ENCODE peak calls at places on chromosomes 12 and 14, in ten cellular contexts. One of them, this sample, is unnamed.
A peak's percentile ranks its signal among the peaks of the same experiment; 100 is the strongest.

GRCh38 chr14:32588448-32589320 is 259.6 kb downstream of the AKAP6 start:
- DNase-seq in transverse colon: no peak
- DNase-seq in HCT116: peak; percentile 16
- DNase-seq in prostate gland: no peak
- DNase-seq in HepG2: peak; percentile 43
- DNase-seq in sigmoid colon: no peak
- DNase-seq in stomach: no peak
- DNase-seq in breast epithelium: no peak
- DNase-seq in SK-N-MC: peak; percentile 16
- DNase-seq in H1: no peak
- DNase-seq in this sample: no peak

GRCh38 chr14:94161087-94161486 is 13.0 kb upstream of the PPP4R4 start:
- DNase-seq in prostate gland: no peak
- DNase-seq in HepG2: no peak
- DNase-seq in HCT116: no peak
- DNase-seq in H1: no peak
- DNase-seq in SK-N-MC: no peak
- DNase-seq in breast epithelium: no peak
- DNase-seq in sigmoid colon: no peak
- DNase-seq in transverse colon: no peak
- DNase-seq in stomach: no peak
- DNase-seq in this sample: no peak

GRCh38 chr14:58918066-58918465 is 270.4 kb upstream of the DAAM1 start:
- DNase-seq in HCT116: no peak
- DNase-seq in breast epithelium: no peak
- DNase-seq in SK-N-MC: no peak
- DNase-seq in sigmoid colon: no peak
- DNase-seq in HepG2: no peak
- DNase-seq in H1: no peak
- DNase-seq in transverse colon: no peak
- DNase-seq in prostate gland: no peak
- DNase-seq in stomach: no peak
- DNase-seq in this sample: no peak

GRCh38 chr14:75518625-75519024 is 3.6 kb upstream of the BATF start:
- DNase-seq in prostate gland: no peak
- DNase-seq in HCT116: peak; percentile 12
- DNase-seq in stomach: no peak
- DNase-seq in transverse colon: no peak
- DNase-seq in breast epithelium: no peak
- DNase-seq in H1: no peak
- DNase-seq in SK-N-MC: no peak
- DNase-seq in HepG2: peak; percentile 41
- DNase-seq in sigmoid colon: no peak
- DNase-seq in this sample: no peak

GRCh38 chr12:101619868-101620761 is 25.3 kb downstream of the MYBPC1 start:
- DNase-seq in HepG2: no peak
- DNase-seq in sigmoid colon: no peak
- DNase-seq in SK-N-MC: no peak
- DNase-seq in HCT116: no peak
- DNase-seq in breast epithelium: no peak
- DNase-seq in H1: no peak
- DNase-seq in prostate gland: peak; percentile 70
- DNase-seq in transverse colon: peak; percentile 47
- DNase-seq in stomach: peak; percentile 67
- DNase-seq in this sample: no peak

GRCh38 chr12:41769810-41770209 is 374.9 kb downstream of the GXYLT1 start:
- DNase-seq in breast epithelium: no peak
- DNase-seq in SK-N-MC: no peak
- DNase-seq in transverse colon: no peak
- DNase-seq in HepG2: no peak
- DNase-seq in stomach: no peak
- DNase-seq in HCT116: no peak
- DNase-seq in prostate gland: no peak
- DNase-seq in H1: no peak
- DNase-seq in sigmoid colon: no peak
- DNase-seq in this sample: no peak

GRCh38 chr12:74412607-74413230 is 124.9 kb upstream of the ATXN7L3B start:
- DNase-seq in breast epithelium: no peak
- DNase-seq in stomach: no peak
- DNase-seq in HepG2: peak; percentile 10
- DNase-seq in prostate gland: no peak
- DNase-seq in transverse colon: no peak
- DNase-seq in sigmoid colon: no peak
- DNase-seq in H1: no peak
- DNase-seq in HCT116: peak; percentile 28
- DNase-seq in SK-N-MC: peak; percentile 51
- DNase-seq in this sample: no peak

GRCh38 chr12:68331500-68331868 is 678 bp downstream of the MDM1 start:
- DNase-seq in SK-N-MC: no peak
- DNase-seq in prostate gland: no peak
- DNase-seq in HCT116: no peak
- DNase-seq in breast epithelium: no peak
- DNase-seq in HepG2: no peak
- DNase-seq in transverse colon: no peak
- DNase-seq in stomach: no peak
- DNase-seq in sigmoid colon: no peak
- DNase-seq in H1: no peak
- DNase-seq in this sample: no peak

GRCh38 chr14:79661762-79662161 is 549.5 kb downstream of the DIO2 start:
- DNase-seq in SK-N-MC: no peak
- DNase-seq in sigmoid colon: no peak
- DNase-seq in stomach: no peak
- DNase-seq in breast epithelium: no peak
- DNase-seq in H1: no peak
- DNase-seq in transverse colon: no peak
- DNase-seq in HepG2: no peak
- DNase-seq in prostate gland: no peak
- DNase-seq in HCT116: no peak
- DNase-seq in this sample: no peak

GRCh38 chr12:48857278-48857994 is 5.5 kb upstream of the DDX23 start:
- DNase-seq in sigmoid colon: no peak
- DNase-seq in H1: no peak
- DNase-seq in SK-N-MC: no peak
- DNase-seq in HepG2: no peak
- DNase-seq in prostate gland: no peak
- DNase-seq in stomach: no peak
- DNase-seq in transverse colon: no peak
- DNase-seq in breast epithelium: no peak
- DNase-seq in HCT116: no peak
- DNase-seq in this sample: no peak

GRCh38 chr14:99815696-99816095 is 22.5 kb downstream of the EML1 start:
- DNase-seq in H1: no peak
- DNase-seq in HepG2: no peak
- DNase-seq in SK-N-MC: no peak
- DNase-seq in transverse colon: no peak
- DNase-seq in HCT116: no peak
- DNase-seq in stomach: no peak
- DNase-seq in sigmoid colon: no peak
- DNase-seq in breast epithelium: no peak
- DNase-seq in prostate gland: no peak
- DNase-seq in this sample: no peak

GRCh38 chr12:50234347-50234746 is 49.0 kb downstream of the LIMA1 start:
- DNase-seq in stomach: peak; percentile 32
- DNase-seq in breast epithelium: no peak
- DNase-seq in SK-N-MC: no peak
- DNase-seq in HCT116: peak; percentile 72
- DNase-seq in H1: no peak
- DNase-seq in HepG2: no peak
- DNase-seq in sigmoid colon: no peak
- DNase-seq in prostate gland: no peak
- DNase-seq in transverse colon: peak; percentile 59
- DNase-seq in this sample: no peak

GRCh38 chr12:52521581-52522266 is 1.5 kb upstream of the KRT5 start:
- DNase-seq in SK-N-MC: no peak
- DNase-seq in HCT116: no peak
- DNase-seq in breast epithelium: no peak
- DNase-seq in H1: no peak
- DNase-seq in stomach: no peak
- DNase-seq in sigmoid colon: no peak
- DNase-seq in HepG2: no peak
- DNase-seq in prostate gland: no peak
- DNase-seq in transverse colon: no peak
- DNase-seq in this sample: no peak

GRCh38 chr12:47817272-47818006 is 2.3 kb downstream of the HDAC7 start:
- DNase-seq in sigmoid colon: peak; percentile 73
- DNase-seq in HepG2: peak; percentile 50
- DNase-seq in H1: no peak
- DNase-seq in prostate gland: no peak
- DNase-seq in transverse colon: no peak
- DNase-seq in stomach: no peak
- DNase-seq in SK-N-MC: no peak
- DNase-seq in HCT116: no peak
- DNase-seq in breast epithelium: no peak
- DNase-seq in this sample: no peak

GRCh38 chr14:51488569-51489220 is 163.0 kb upstream of the FRMD6 start:
- DNase-seq in transverse colon: no peak
- DNase-seq in breast epithelium: no peak
- DNase-seq in SK-N-MC: no peak
- DNase-seq in prostate gland: peak; percentile 63
- DNase-seq in sigmoid colon: no peak
- DNase-seq in stomach: no peak
- DNase-seq in HCT116: no peak
- DNase-seq in H1: no peak
- DNase-seq in HepG2: no peak
- DNase-seq in this sample: no peak

GRCh38 chr14:68365228-68365627 is 427.6 kb downstream of the ZFP36L1 start:
- DNase-seq in prostate gland: no peak
- DNase-seq in stomach: no peak
- DNase-seq in SK-N-MC: no peak
- DNase-seq in H1: no peak
- DNase-seq in HepG2: no peak
- DNase-seq in transverse colon: no peak
- DNase-seq in breast epithelium: no peak
- DNase-seq in sigmoid colon: no peak
- DNase-seq in HCT116: peak; percentile 8
- DNase-seq in this sample: no peak

GRCh38 chr12:122144885-122145284 is 29.1 kb downstream of the IL31 start:
- DNase-seq in stomach: no peak
- DNase-seq in breast epithelium: no peak
- DNase-seq in HepG2: no peak
- DNase-seq in sigmoid colon: no peak
- DNase-seq in HCT116: no peak
- DNase-seq in SK-N-MC: no peak
- DNase-seq in transverse colon: no peak
- DNase-seq in prostate gland: no peak
- DNase-seq in H1: no peak
- DNase-seq in this sample: no peak

GRCh38 chr14:105086833-105087307 is 21.6 kb upstream of the GPR132 start:
- DNase-seq in HCT116: peak; percentile 24
- DNase-seq in sigmoid colon: peak; percentile 89
- DNase-seq in SK-N-MC: no peak
- DNase-seq in stomach: peak; percentile 78
- DNase-seq in prostate gland: peak; percentile 66
- DNase-seq in transverse colon: peak; percentile 80
- DNase-seq in H1: peak; percentile 56
- DNase-seq in breast epithelium: peak; percentile 72
- DNase-seq in HepG2: peak; percentile 47
- DNase-seq in this sample: peak; percentile 82
- TF ChIP-seq POLR2AphosphoS5 in HCT116: no peak
- TF ChIP-seq POLR2AphosphoS5 in sigmoid colon: no peak
- TF ChIP-seq POLR2AphosphoS5 in SK-N-MC: no peak
- TF ChIP-seq POLR2AphosphoS5 in stomach: peak; percentile 5
- TF ChIP-seq POLR2AphosphoS5 in prostate gland: peak; percentile 22
- TF ChIP-seq POLR2AphosphoS5 in transverse colon: no peak
- TF ChIP-seq POLR2AphosphoS5 in H1: no peak
- TF ChIP-seq POLR2AphosphoS5 in breast epithelium: no peak
- TF ChIP-seq POLR2AphosphoS5 in HepG2: no peak
- TF ChIP-seq POLR2AphosphoS5 in this sample: no peak

GRCh38 chr12:111101003-111101402 is 180.6 kb upstream of the MYL2 start:
- DNase-seq in stomach: no peak
- DNase-seq in transverse colon: no peak
- DNase-seq in sigmoid colon: no peak
- DNase-seq in SK-N-MC: no peak
- DNase-seq in breast epithelium: no peak
- DNase-seq in HCT116: no peak
- DNase-seq in HepG2: no peak
- DNase-seq in prostate gland: no peak
- DNase-seq in H1: no peak
- DNase-seq in this sample: no peak
- H3K36me3 ChIP-seq in stomach: no peaks in the 10 kb centered on the region
- H3K36me3 ChIP-seq in transverse colon: no peaks in the 10 kb centered on the region
- H3K36me3 ChIP-seq in sigmoid colon: no peaks in the 10 kb centered on the region
- H3K36me3 ChIP-seq in SK-N-MC: no peaks in the 10 kb centered on the region
- H3K36me3 ChIP-seq in breast epithelium: no peaks in the 10 kb centered on the region
- H3K36me3 ChIP-seq in HCT116: no peaks in the 10 kb centered on the region
- H3K36me3 ChIP-seq in HepG2: no peaks in the 10 kb centered on the region
- H3K36me3 ChIP-seq in prostate gland: no peaks in the 10 kb centered on the region
- H3K36me3 ChIP-seq in H1: no peaks in the 10 kb centered on the region
- H3K36me3 ChIP-seq in this sample: no peaks in the 10 kb centered on the region

DNA sequence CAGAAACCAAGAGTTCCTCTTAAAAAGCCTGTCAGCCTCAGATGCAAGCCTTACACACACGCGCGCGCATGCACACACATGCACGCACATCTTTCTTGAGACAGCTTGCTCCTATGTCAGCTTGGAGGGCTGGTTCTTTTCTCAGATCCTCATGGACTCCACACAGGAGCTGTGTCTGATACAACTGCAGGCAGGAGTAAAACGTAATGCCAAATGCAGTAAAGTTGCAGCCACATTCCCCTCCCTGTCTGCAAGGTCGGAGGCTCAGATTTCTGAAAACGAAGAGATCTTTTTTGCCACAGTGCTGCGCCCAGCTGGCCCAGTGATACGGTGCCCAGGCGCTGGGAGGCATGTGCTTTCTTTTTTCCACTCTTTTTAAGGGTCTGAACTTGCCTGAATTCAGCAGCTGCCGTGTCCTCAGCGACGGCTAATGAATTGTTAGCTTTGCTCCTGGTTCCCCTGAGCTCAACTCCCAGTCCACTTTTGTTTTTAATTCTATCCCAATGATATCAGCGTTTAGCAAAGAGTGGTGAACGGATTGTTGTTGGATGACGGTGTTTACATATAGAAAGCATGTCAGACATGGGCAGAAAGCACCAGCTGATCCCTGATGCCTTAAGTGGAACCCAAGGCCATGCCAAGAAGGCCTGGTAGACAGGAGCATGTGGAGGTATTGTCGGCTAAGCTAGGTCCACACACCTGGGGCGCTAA is 72.9 kb upstream of the FOXN3 start:
- DNase-seq in transverse colon: no peak
- DNase-seq in breast epithelium: no peak
- DNase-seq in HCT116: no peak
- DNase-seq in sigmoid colon: no peak
- DNase-seq in prostate gland: no peak
- DNase-seq in stomach: no peak
- DNase-seq in SK-N-MC: no peak
- DNase-seq in HepG2: no peak
- DNase-seq in H1: no peak
- DNase-seq in this sample: no peak
- TF ChIP-seq POLR2AphosphoS5 in transverse colon: no peak
- TF ChIP-seq POLR2AphosphoS5 in breast epithelium: no peak
- TF ChIP-seq POLR2AphosphoS5 in HCT116: no peak
- TF ChIP-seq POLR2AphosphoS5 in sigmoid colon: no peak
- TF ChIP-seq POLR2AphosphoS5 in prostate gland: no peak
- TF ChIP-seq POLR2AphosphoS5 in stomach: no peak
- TF ChIP-seq POLR2AphosphoS5 in SK-N-MC: no peak
- TF ChIP-seq POLR2AphosphoS5 in HepG2: no peak
- TF ChIP-seq POLR2AphosphoS5 in H1: no peak
- TF ChIP-seq POLR2AphosphoS5 in this sample: no peak

DNA sequence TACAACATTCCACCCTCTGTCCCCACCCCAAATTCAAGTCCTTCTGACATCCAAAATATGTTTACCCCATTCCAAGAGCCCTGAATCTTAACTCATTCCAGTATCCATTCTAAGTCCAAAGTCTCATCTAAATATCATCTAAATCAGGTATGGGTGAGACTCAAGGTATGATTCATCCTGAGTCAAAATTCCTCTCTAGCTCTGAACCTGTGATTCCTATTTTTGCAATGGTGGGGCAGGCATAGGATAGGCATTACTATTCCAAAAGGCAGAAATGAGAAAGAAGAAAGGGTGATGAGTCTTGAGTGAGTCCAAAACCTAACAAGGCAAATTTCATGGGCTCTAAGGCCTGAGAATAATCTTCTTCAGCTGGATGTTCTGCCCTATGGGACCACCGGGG is 140.3 kb upstream of the FAR2 start:
- DNase-seq in H1: no peak
- DNase-seq in HCT116: no peak
- DNase-seq in prostate gland: no peak
- DNase-seq in stomach: no peak
- DNase-seq in HepG2: no peak
- DNase-seq in sigmoid colon: no peak
- DNase-seq in transverse colon: no peak
- DNase-seq in breast epithelium: no peak
- DNase-seq in SK-N-MC: no peak
- DNase-seq in this sample: no peak
- H3K36me3 ChIP-seq in H1: no peaks in the 10 kb centered on the region
- H3K36me3 ChIP-seq in HCT116: no peaks in the 10 kb centered on the region
- H3K36me3 ChIP-seq in prostate gland: no peaks in the 10 kb centered on the region
- H3K36me3 ChIP-seq in stomach: no peaks in the 10 kb centered on the region
- H3K36me3 ChIP-seq in HepG2: no peaks in the 10 kb centered on the region
- H3K36me3 ChIP-seq in sigmoid colon: no peaks in the 10 kb centered on the region
- H3K36me3 ChIP-seq in transverse colon: no peaks in the 10 kb centered on the region
- H3K36me3 ChIP-seq in breast epithelium: no peaks in the 10 kb centered on the region
- H3K36me3 ChIP-seq in SK-N-MC: no peaks in the 10 kb centered on the region
- H3K36me3 ChIP-seq in this sample: no peaks in the 10 kb centered on the region